ENCODE peak calls at places on chromosomes 2 and 18, in nine cellular contexts. V is fibroblast of lung, E is nephron progenitor cell, A is kidney epithelial cell, S is coronary artery, O is left lung, B is mucosa of descending colon, X is MCF 10A, M is heart left ventricle. W is an unnamed sample.

GRCh38 chr2:100291152-100291970 is 30.9 kb downstream of the LONRF2 start:
- DNase-seq in V (peak), E (no peak), A (peak), S (no peak), O (peak), B (no peak), X (peak), M (no peak), W (peak)

GRCh38 chr2:42840760-42841159 is 48.4 kb upstream of the HAAO start:
- DNase-seq in V (no peak), E (no peak), A (no peak), S (no peak), O (no peak), B (no peak), X (no peak), M (no peak), W (no peak)

GRCh38 chr2:149587220-149587949 is at the start of gene MMADHC:
- DNase-seq in V (peak), E (peak), A (peak), S (peak), O (peak), B (peak), X (peak), M (peak), W (peak)

GRCh38 chr2:240946654-240947053 is 40.5 kb downstream of the CROCC2 start:
- DNase-seq in V (no peak), E (no peak), A (no peak), S (peak), O (peak), B (no peak), X (peak), M (peak), W (no peak)

GRCh38 chr2:55048514-55048924 is 1.7 kb downstream of the RTN4 start:
- DNase-seq in V (peak), E (no peak), A (no peak), S (no peak), O (no peak), B (no peak), X (peak), M (peak), W (no peak)

GRCh38 chr2:148501545-148501944 is 143.0 kb upstream of the EPC2 start:
- DNase-seq in V (no peak), E (no peak), A (no peak), S (no peak), O (no peak), B (no peak), X (no peak), M (no peak), W (no peak)

GRCh38 chr2:172134270-172134669 is 31.6 kb upstream of the DLX2 start:
- DNase-seq in V (no peak), E (no peak), A (no peak), S (no peak), O (no peak), B (no peak), X (no peak), M (no peak), W (no peak)

GRCh38 chr2:60456115-60456770 is 97.2 kb downstream of the BCL11A start:
- DNase-seq in V (no peak), E (no peak), A (no peak), S (no peak), O (no peak), B (no peak), X (no peak), M (no peak), W (no peak)

GRCh38 chr2:3659447-3660432 is 1.7 kb downstream of the ALLC start:
- DNase-seq in V (peak), E (no peak), A (no peak), S (no peak), O (no peak), B (no peak), X (no peak), M (peak), W (no peak)

GRCh38 chr2:54999182-54999581 is 51.1 kb downstream of the RTN4 start:
- DNase-seq in V (peak), E (no peak), A (no peak), S (no peak), O (no peak), B (no peak), X (peak), M (no peak), W (no peak)

GRCh38 chr2:241813080-241813805 is 4.2 kb downstream of the NEU4 start:
- DNase-seq in V (no peak), E (no peak), A (no peak), S (peak), O (peak), B (peak), X (no peak), M (no peak), W (no peak)

GRCh38 chr18:78525364-78526111 is 454.1 kb upstream of the SALL3 start:
- DNase-seq in V (no peak), E (no peak), A (no peak), S (peak), O (no peak), B (no peak), X (peak), M (no peak), W (no peak)

GRCh38 chr18:23879966-23880565 is 134.5 kb upstream of the TTC39C start:
- DNase-seq in V (no peak), E (no peak), A (no peak), S (no peak), O (no peak), B (no peak), X (no peak), M (no peak), W (no peak)

GRCh38 chr2:158984554-158985207 is 16.2 kb downstream of the TANC1 start:
- DNase-seq in V (no peak), E (no peak), A (no peak), S (no peak), O (no peak), B (no peak), X (peak), M (peak), W (no peak)

GRCh38 chr2:119678021-119678656 is 862 bp upstream of the TMEM177 start:
- DNase-seq in V (no peak), E (no peak), A (no peak), S (peak), O (no peak), B (peak), X (no peak), M (no peak), W (no peak)

DNA sequence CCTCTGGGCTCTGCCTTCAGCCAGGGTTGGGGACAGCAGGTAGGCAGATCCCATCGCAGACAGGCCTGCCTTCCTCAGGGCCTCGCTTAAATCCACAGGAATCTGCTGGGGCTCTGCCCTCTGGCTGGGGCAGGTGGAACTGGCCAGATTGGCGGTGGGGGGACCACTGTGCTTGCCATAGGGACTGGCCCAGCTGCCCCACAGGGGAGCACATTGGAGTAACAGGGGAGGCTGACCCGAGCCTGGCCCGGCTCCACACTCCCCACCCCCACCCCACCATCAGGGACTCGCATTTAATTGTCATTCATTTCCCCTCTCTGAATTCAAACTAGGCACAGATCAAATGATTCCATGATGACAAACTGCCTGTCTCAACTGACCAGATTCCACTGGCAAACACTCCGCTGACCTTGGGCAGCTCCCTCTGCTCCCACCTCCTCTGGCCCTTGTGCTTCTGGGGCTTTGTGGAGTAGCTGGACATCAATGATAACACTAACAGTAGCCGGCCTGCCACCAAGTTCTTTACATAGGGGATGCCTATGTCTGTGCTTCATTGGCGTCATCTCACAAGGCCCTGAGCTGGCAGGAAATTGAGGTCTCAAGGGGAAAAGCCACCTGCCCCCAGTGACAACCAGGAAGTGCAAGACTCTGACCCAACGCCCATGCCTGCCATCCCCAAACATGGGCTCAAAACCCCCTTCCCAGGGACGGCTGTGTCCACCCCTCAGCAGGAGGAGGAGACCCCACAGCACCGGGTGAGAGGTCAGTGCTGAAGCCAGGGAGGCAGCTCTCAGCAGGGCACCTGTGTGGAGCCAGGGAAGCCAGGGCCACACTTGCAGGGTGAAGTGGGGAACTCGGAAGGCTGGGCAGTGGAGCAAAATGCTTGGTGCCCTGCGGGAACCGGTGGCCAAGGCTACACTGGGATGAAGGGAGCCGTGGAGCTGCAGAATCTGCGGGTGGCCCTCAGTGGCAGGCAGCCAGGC is 2.1 kb upstream of the B3GNT7 start:
- DNase-seq in V (no peak), E (no peak), A (no peak), S (no peak), O (no peak), B (no peak), X (no peak), M (no peak), W (no peak)
- TF ChIP-seq CTCF in V (peak), E (no peak), A (peak), S (no peak), O (no peak), B (peak), X (no peak), M (no peak), W (no peak)

DNA sequence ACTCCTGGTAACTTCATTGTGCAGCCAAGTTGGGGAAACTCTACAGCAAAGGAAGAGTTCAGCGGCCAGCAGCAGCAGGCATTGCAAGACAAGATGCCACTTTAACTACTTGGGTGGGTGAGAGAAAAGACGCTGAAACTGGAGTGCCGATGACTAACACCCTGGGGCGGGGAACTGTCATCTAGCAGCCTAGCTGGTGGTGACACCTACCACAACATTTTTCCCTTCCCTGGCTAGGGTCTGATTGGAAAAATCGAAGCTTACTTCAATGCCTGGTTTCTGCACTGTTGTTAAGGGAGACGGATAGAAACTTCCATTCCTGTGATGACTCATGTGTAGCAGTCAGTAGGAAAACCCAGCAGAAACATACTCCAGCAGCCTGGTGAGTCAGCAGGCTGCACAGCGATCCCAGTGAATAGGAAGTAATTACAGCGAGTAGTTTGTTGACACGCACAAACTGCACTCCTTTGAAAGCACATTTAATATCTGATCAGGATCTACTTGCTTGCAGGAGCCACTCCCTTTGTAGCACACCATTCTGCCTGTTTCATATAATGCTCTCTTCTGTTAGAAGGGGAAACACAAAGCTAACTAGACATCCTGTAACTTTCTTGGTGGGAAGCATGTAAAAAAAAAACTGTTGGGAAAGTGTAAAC is 62.1 kb upstream of the MAPRE2 start:
- DNase-seq in V (peak), E (peak), A (peak), S (peak), O (peak), B (peak), X (peak), M (peak), W (peak)
- TF ChIP-seq CTCF in V (no peak), E (no peak), A (no peak), S (no peak), O (no peak), B (no peak), X (no peak), M (no peak), W (no peak)

GRCh38 chr2:12718662-12719399 is 2.1 kb downstream of the TRIB2 start:
- DNase-seq in V (peak), E (peak), A (no peak), S (no peak), O (peak), B (peak), X (peak), M (no peak), W (no peak)
- TF ChIP-seq CTCF in V (no peak), E (no peak), A (no peak), S (no peak), O (no peak), B (no peak), X (no peak), M (no peak), W (no peak)

DNA sequence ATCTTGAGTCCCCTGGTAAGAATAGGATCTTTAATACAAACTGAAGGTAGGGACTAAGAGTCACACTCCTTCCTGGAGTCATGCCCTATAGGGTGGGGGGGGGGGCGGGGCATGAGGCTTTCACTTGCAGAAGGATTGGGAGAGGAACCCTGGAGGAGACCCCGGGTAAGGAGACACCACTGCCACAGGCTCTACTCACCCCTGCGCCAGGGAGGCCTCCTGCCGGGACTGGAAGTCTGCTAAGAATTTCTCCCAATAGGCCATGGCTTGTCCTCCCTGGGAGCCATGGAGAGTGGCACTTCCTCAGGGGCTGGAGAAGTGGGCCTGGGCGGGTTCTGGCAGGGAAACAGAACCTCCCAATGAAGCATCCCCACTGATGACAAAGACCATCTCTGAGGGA is 645.3 kb upstream of the RAB6C start:
- DNase-seq in V (no peak), E (no peak), A (no peak), S (no peak), O (no peak), B (no peak), X (no peak), M (no peak), W (no peak)
- TF ChIP-seq CTCF in V (no peak), E (no peak), A (no peak), S (no peak), O (no peak), B (no peak), X (no peak), M (no peak), W (no peak)

GRCh38 chr2:160583162-160583522 is 89.5 kb upstream of the RBMS1 start:
- DNase-seq in V (peak), E (no peak), A (no peak), S (no peak), O (no peak), B (no peak), X (no peak), M (no peak), W (peak)

GRCh38 chr2:160582481-160583161 is 89.0 kb upstream of the RBMS1 start:
- DNase-seq in V (peak), E (peak), A (peak), S (no peak), O (no peak), B (no peak), X (peak), M (no peak), W (peak)

GRCh38 chr2:160581035-160581434 is 87.4 kb upstream of the RBMS1 start:
- DNase-seq in V (no peak), E (no peak), A (no peak), S (no peak), O (no peak), B (no peak), X (no peak), M (no peak), W (no peak)

GRCh38 chr2:160583823-160584537 is 90.4 kb upstream of the RBMS1 start:
- DNase-seq in V (no peak), E (no peak), A (no peak), S (no peak), O (no peak), B (no peak), X (no peak), M (no peak), W (no peak)

DNA sequence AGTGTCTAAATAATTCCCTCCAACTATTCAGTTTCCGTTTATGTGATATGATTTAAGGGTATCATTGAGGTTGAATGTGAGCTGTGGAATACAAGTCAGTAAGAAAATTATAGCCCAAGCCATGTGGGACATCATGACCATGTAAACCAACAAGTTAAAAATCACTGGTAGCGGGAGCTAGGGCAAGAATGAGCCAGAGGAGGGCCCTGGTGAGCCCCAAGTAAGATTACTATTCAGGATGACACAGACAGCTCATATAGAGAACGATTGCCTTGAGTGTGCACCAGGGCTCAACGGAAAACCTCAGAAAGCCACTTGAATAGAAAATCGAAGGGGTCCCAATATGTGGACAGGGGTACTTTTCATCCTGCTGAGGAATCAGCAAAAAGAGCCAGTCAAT is 87.8 kb upstream of the RBMS1 start:
- DNase-seq in V (no peak), E (no peak), A (no peak), S (no peak), O (no peak), B (no peak), X (no peak), M (no peak), W (no peak)
- TF ChIP-seq CTCF in V (peak), E (no peak), A (no peak), S (no peak), O (no peak), B (no peak), X (no peak), M (no peak), W (no peak)

GRCh38 chr2:23312996-23313606 is 71.9 kb upstream of the KLHL29 start:
- DNase-seq in V (peak), E (peak), A (no peak), S (no peak), O (no peak), B (no peak), X (peak), M (no peak), W (no peak)
- TF ChIP-seq CTCF in V (peak), E (peak), A (peak), S (no peak), O (peak), B (no peak), X (peak), M (peak), W (peak)

DNA sequence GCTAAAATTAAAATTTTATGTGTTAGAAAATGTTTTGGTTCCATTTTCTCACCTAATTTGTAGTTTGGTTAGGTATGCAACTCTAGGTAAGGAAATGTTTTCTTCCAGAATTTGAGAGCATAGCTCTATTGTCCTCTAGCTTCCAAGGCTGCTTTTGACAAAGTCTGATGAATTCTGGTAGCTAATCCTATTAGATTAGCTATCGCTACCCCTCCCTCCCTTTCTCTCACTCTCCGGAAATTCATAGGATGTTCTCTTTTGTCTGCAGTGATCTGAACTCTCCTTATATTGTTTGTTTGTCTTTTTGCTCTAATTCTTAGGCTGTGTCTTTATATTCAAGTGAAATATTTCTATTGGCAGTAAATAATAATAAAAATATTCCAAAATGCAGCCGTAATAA is 382.9 kb downstream of the DCC start:
- DNase-seq in V (no peak), E (no peak), A (no peak), S (no peak), O (no peak), B (no peak), X (no peak), M (no peak), W (no peak)
- TF ChIP-seq CTCF in V (no peak), E (no peak), A (no peak), S (no peak), O (no peak), B (no peak), X (no peak), M (no peak), W (no peak)

DNA sequence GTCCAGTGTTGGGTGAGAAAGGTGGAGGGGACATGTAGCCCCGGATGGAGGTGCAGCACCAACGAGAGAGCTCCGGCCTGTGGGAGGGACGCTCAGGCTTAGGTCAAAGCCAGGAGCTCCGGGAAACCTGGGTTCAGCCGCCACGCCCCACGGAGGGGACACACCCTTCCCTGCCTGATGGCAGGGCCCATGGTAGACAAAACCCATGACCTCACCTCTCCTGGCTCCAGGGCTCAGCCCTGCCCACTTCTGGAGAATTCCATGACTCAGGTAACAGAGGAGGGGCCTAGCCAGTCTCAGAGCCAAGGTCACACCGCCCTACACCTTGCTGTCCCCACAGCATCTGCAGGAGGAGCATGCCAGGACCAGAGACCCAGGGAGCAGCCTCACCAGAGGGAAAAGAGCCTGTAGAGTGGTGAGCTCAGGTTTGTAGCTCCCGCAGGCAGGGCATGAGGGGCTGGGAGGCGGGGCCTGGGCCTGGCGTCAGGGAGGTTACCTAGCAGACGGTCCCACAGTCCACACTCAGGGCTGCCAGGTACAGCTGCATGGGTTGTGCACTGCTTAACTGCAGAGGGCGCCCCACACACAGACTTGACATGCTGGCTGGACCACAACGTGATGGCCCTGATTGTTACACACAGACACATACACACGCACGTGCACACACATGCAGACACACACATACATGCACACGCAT is 70.8 kb upstream of the SMAD7 start:
- DNase-seq in V (peak), E (no peak), A (no peak), S (peak), O (peak), B (peak), X (peak), M (peak), W (no peak)
- TF ChIP-seq CTCF in V (peak), E (no peak), A (peak), S (no peak), O (peak), B (peak), X (peak), M (no peak), W (peak)